ENCODE peak calls at places on chromosomes 5 and 9, in ten cellular contexts. N, T, L, I, E, P, A, X, D and V are unnamed samples.
A peak's percentile ranks its signal among the peaks of the same experiment; 100 is the strongest.

GRCh38 chr9:3246231-3246630 is 279.6 kb downstream of the RFX3 start:
- DNase-seq in N (no peak), T (no peak), L (no peak), I (no peak), E (no peak), P (no peak), A (no peak), X (no peak), D (no peak), V (no peak)

GRCh38 chr5:169580964-169581363 is 2.6 kb upstream of the SPDL1 start:
- DNase-seq in N (no peak), T (no peak), L (peak; percentile 55), I (no peak), E (no peak), P (no peak), A (no peak), X (no peak), D (no peak), V (no peak)

GRCh38 chr9:98108540-98109031 is 10.4 kb downstream of the TRIM14 start:
- DNase-seq in N (no peak), T (no peak), L (no peak), I (no peak), E (peak; percentile 61), P (no peak), A (no peak), X (no peak), D (no peak), V (no peak)

GRCh38 chr5:200985-201384 is 9.7 kb downstream of the LRRC14B start:
- DNase-seq in N (no peak), T (no peak), L (no peak), I (no peak), E (peak; percentile 22), P (no peak), A (no peak), X (no peak), D (no peak), V (no peak)

GRCh38 chr9:86531273-86531672 is 177.1 kb upstream of the TUT7 start:
- DNase-seq in N (no peak), T (no peak), L (no peak), I (no peak), E (no peak), P (peak; percentile 34), A (no peak), X (peak; percentile 68), D (peak; percentile 54), V (no peak)

GRCh38 chr9:109274768-109275596 is 45.9 kb downstream of the EPB41L4B start:
- DNase-seq in N (no peak), T (peak; percentile 60), L (no peak), I (no peak), E (no peak), P (no peak), A (no peak), X (no peak), D (no peak), V (no peak)

GRCh38 chr5:88190106-88190834 is 78.4 kb downstream of the TMEM161B start:
- DNase-seq in N (no peak), T (peak; percentile 73), L (no peak), I (no peak), E (no peak), P (no peak), A (no peak), X (no peak), D (no peak), V (no peak)

GRCh38 chr5:36457511-36458260 is 148.7 kb upstream of the SLC1A3 start:
- DNase-seq in N (no peak), T (no peak), L (no peak), I (no peak), E (no peak), P (no peak), A (no peak), X (peak; percentile 81), D (peak; percentile 30), V (peak; percentile 97)

GRCh38 chr9:125759812-125760134 is 12.6 kb downstream of the PBX3 start:
- DNase-seq in N (no peak), T (no peak), L (no peak), I (no peak), E (no peak), P (no peak), A (no peak), X (no peak), D (no peak), V (no peak)

GRCh38 chr5:180020176-180020575 is 51.4 kb downstream of the RNF130 start:
- DNase-seq in N (no peak), T (no peak), L (no peak), I (no peak), E (no peak), P (no peak), A (no peak), X (no peak), D (no peak), V (no peak)

GRCh38 chr9:33813712-33814641 is 3.0 kb upstream of the UBE2R2 start:
- DNase-seq in N (peak; percentile 31), T (no peak), L (peak; percentile 93), I (no peak), E (no peak), P (no peak), A (no peak), X (peak; percentile 68), D (peak; percentile 83), V (peak; percentile 9)

GRCh38 chr9:113844466-113844865 is 31.6 kb upstream of the ZNF618 start:
- DNase-seq in N (no peak), T (no peak), L (no peak), I (no peak), E (no peak), P (no peak), A (no peak), X (no peak), D (no peak), V (no peak)

GRCh38 chr9:112582371-112582770 is 95.7 kb downstream of the KIAA1958 start:
- DNase-seq in N (no peak), T (no peak), L (peak; percentile 50), I (no peak), E (no peak), P (no peak), A (no peak), X (no peak), D (no peak), V (no peak)

GRCh38 chr9:107737610-107737986 is 248.0 kb upstream of the KLF4 start:
- DNase-seq in N (no peak), T (no peak), L (no peak), I (no peak), E (no peak), P (no peak), A (no peak), X (no peak), D (no peak), V (no peak)

GRCh38 chr9:112750111-112750766 is at the start of gene SNX30:
- DNase-seq in N (peak; percentile 87), T (peak; percentile 93), L (peak; percentile 88), I (peak; percentile 95), E (peak; percentile 81), P (no peak), A (peak; percentile 63), X (peak; percentile 98), D (peak; percentile 81), V (peak; percentile 79)

GRCh38 chr5:107652839-107653607 is 17.7 kb downstream of the EFNA5 start:
- DNase-seq in N (no peak), T (no peak), L (no peak), I (no peak), E (no peak), P (no peak), A (no peak), X (no peak), D (no peak), V (no peak)

GRCh38 chr5:168291961-168292782 is 727 bp downstream of the WWC1 start:
- DNase-seq in N (no peak), T (peak; percentile 62), L (no peak), I (peak; percentile 45), E (peak; percentile 19), P (no peak), A (peak; percentile 2), X (peak; percentile 26), D (no peak), V (peak; percentile 46)

GRCh38 chr9:134324359-134325095 is 1.7 kb upstream of the RXRA start:
- DNase-seq in N (peak; percentile 50), T (peak; percentile 72), L (no peak), I (peak; percentile 64), E (no peak), P (no peak), A (no peak), X (no peak), D (peak; percentile 75), V (no peak)

GRCh38 chr9:38680827-38681226 is 39.1 kb downstream of the FAM240B start:
- DNase-seq in N (no peak), T (no peak), L (no peak), I (no peak), E (no peak), P (no peak), A (no peak), X (no peak), D (no peak), V (no peak)

GRCh38 chr5:178688551-178688950 is 41.9 kb downstream of the ZNF354A start:
- DNase-seq in N (no peak), T (no peak), L (peak; percentile 62), I (no peak), E (no peak), P (no peak), A (no peak), X (no peak), D (peak; percentile 22), V (no peak)

GRCh38 chr9:134060546-134060945 is 7.3 kb downstream of the BRD3 start:
- DNase-seq in N (no peak), T (no peak), L (no peak), I (no peak), E (no peak), P (no peak), A (no peak), X (no peak), D (no peak), V (peak; percentile 8)

GRCh38 chr9:101427957-101428655 is 7.5 kb downstream of the ALDOB start:
- DNase-seq in N (no peak), T (no peak), L (no peak), I (no peak), E (no peak), P (no peak), A (no peak), X (no peak), D (no peak), V (no peak)

GRCh38 chr9:133669402-133669801 is 33.2 kb downstream of the DBH start:
- DNase-seq in N (no peak), T (no peak), L (no peak), I (no peak), E (no peak), P (no peak), A (no peak), X (no peak), D (no peak), V (no peak)

GRCh38 chr5:8474569-8474930 is 605.6 kb downstream of the MTRR start:
- DNase-seq in N (no peak), T (no peak), L (no peak), I (no peak), E (no peak), P (no peak), A (no peak), X (no peak), D (no peak), V (no peak)

GRCh38 chr5:142032747-142033631 is 20.2 kb upstream of the GNPDA1 start:
- DNase-seq in N (no peak), T (no peak), L (no peak), I (no peak), E (no peak), P (no peak), A (no peak), X (no peak), D (no peak), V (no peak)

GRCh38 chr9:13013976-13014375 is 239.2 kb downstream of the LURAP1L start:
- DNase-seq in N (no peak), T (no peak), L (no peak), I (no peak), E (no peak), P (no peak), A (no peak), X (no peak), D (no peak), V (peak; percentile 20)

GRCh38 chr5:136674178-136674577 is 308.8 kb upstream of the TRPC7 start:
- DNase-seq in N (no peak), T (no peak), L (no peak), I (no peak), E (no peak), P (no peak), A (no peak), X (no peak), D (no peak), V (no peak)

GRCh38 chr9:127166651-127167524 is 44.5 kb upstream of the ANGPTL2 start:
- DNase-seq in N (peak; percentile 82), T (no peak), L (peak; percentile 75), I (peak; percentile 73), E (peak; percentile 77), P (no peak), A (no peak), X (peak; percentile 43), D (peak; percentile 86), V (peak; percentile 63)